ENCODE peak calls at places on chromosomes 7 and 10, in nine cellular contexts. Z is suprapubic skin, B is left ventricle myocardium inferior, V is left lung, Y is sigmoid colon, M is GM23338, S is fibroblast of lung, A is brain microvascular endothelial cell, J is psoas muscle. Q is an unnamed sample.

GRCh38 chr7:832292-832967 is at the start of gene SUN1:
- DNase-seq in V (peak; percentile 59), A (peak; percentile 86), J (no peak), B (no peak), Z (peak; percentile 51), M (peak; percentile 66), S (peak; percentile 85), Y (peak; percentile 71), Q (no peak)

GRCh38 chr7:159028456-159029401 is 115.9 kb downstream of the VIPR2 start:
- DNase-seq in J (no peak), S (no peak), V (peak; percentile 63), A (no peak), Z (peak; percentile 62), M (no peak), Y (peak; percentile 64), B (no peak), Q (no peak)

GRCh38 chr10:112811741-112812551 is 138.1 kb upstream of the TCF7L2 start:
- DNase-seq in S (peak; percentile 97), M (peak; percentile 91), V (no peak), Y (no peak), Z (no peak), A (peak; percentile 89), B (no peak), J (no peak), Q (peak; percentile 81)

GRCh38 chr10:80372675-80373074 is 16.1 kb downstream of the DYDC2 start:
- DNase-seq in A (no peak), B (no peak), Z (no peak), J (no peak), M (no peak), S (no peak), Y (no peak), V (no peak), Q (no peak)

GRCh38 chr7:91355680-91356435 is 91.6 kb downstream of the FZD1 start:
- DNase-seq in Y (no peak), V (no peak), J (no peak), B (no peak), Z (no peak), S (no peak), A (no peak), M (peak; percentile 65), Q (no peak)

GRCh38 chr10:3689871-3690510 is 95.0 kb downstream of the KLF6 start:
- DNase-seq in Y (no peak), B (no peak), Z (no peak), S (peak; percentile 13), A (no peak), V (no peak), M (no peak), J (no peak), Q (no peak)

GRCh38 chr7:18590259-18590658 is 94.7 kb downstream of the HDAC9 start:
- DNase-seq in M (no peak), V (no peak), B (no peak), A (no peak), J (no peak), Y (no peak), Z (no peak), S (no peak), Q (no peak)

GRCh38 chr7:1737956-1738355 is 67.9 kb downstream of the ELFN1 start:
- DNase-seq in M (no peak), J (no peak), V (no peak), S (no peak), B (no peak), Y (no peak), Z (no peak), A (no peak), Q (no peak)

GRCh38 chr7:87480386-87480785 is 4.9 kb upstream of the ABCB4 start:
- DNase-seq in Z (no peak), Y (no peak), S (peak; percentile 76), M (no peak), V (no peak), J (no peak), B (no peak), A (peak; percentile 72), Q (no peak)

GRCh38 chr7:28347964-28348363 is 64.4 kb upstream of the CREB5 start:
- DNase-seq in Z (no peak), Y (no peak), A (peak; percentile 23), V (no peak), J (no peak), M (no peak), S (no peak), B (no peak), Q (no peak)

GRCh38 chr10:11146402-11147171 is 128.9 kb downstream of the CELF2 start:
- DNase-seq in B (no peak), S (peak; percentile 59), Z (no peak), J (no peak), Y (no peak), A (peak; percentile 35), M (no peak), V (no peak), Q (no peak)

GRCh38 chr7:2843711-2844152 is 376 bp downstream of the GNA12 start:
- DNase-seq in V (peak; percentile 85), B (no peak), M (no peak), Y (peak; percentile 81), J (peak; percentile 51), S (peak; percentile 47), Z (no peak), A (no peak), Q (peak; percentile 77)

GRCh38 chr10:77773631-77774426 is 136.2 kb upstream of the KCNMA1 start:
- DNase-seq in A (no peak), B (no peak), V (no peak), Y (no peak), Z (no peak), S (no peak), J (no peak), M (no peak), Q (no peak)

GRCh38 chr7:140484479-140484878 is 5.2 kb upstream of the MKRN1 start:
- DNase-seq in A (no peak), B (no peak), Y (no peak), M (no peak), S (no peak), V (no peak), Z (no peak), J (no peak), Q (no peak)

GRCh38 chr10:71750986-71751385 is 22.3 kb downstream of the VSIR start:
- DNase-seq in M (no peak), V (no peak), S (no peak), A (no peak), Z (no peak), Y (no peak), B (no peak), J (no peak), Q (no peak)
- H3K36me3 ChIP-seq in M (no peaks in the 10 kb centered on the region), V (no peaks in the 10 kb centered on the region), S (no peaks in the 10 kb centered on the region), A (no peaks in the 10 kb centered on the region), Z (peaks cover 45% of the 10 kb centered on the region), Y (peaks cover 55% of the 10 kb centered on the region), B (peaks cover 57% of the 10 kb centered on the region), J (peaks cover 26% of the 10 kb centered on the region), Q (peaks cover 40% of the 10 kb centered on the region)

GRCh38 chr7:66950763-66951162 is 29.7 kb downstream of the TMEM248 start:
- DNase-seq in S (peak; percentile 63), Z (no peak), B (no peak), M (no peak), A (peak; percentile 64), J (no peak), V (no peak), Y (no peak), Q (no peak)
- H3K36me3 ChIP-seq in S (peaks cover 13% of the 10 kb centered on the region), Z (peaks cover 96% of the 10 kb centered on the region), B (peaks cover 94% of the 10 kb centered on the region), M (peaks cover 26% of the 10 kb centered on the region), A (peaks cover 48% of the 10 kb centered on the region), J (peaks cover 100% of the 10 kb centered on the region), V (no peaks in the 10 kb centered on the region), Y (peaks cover 99% of the 10 kb centered on the region), Q (peaks cover 98% of the 10 kb centered on the region)

GRCh38 chr7:128168667-128169210 is 72.3 kb upstream of the LEP start:
- DNase-seq in Y (no peak), V (no peak), J (peak; percentile 27), M (peak; percentile 96), S (peak; percentile 15), A (no peak), B (peak; percentile 33), Z (no peak), Q (no peak)
- H3K36me3 ChIP-seq in Y (no peaks in the 10 kb centered on the region), V (no peaks in the 10 kb centered on the region), J (no peaks in the 10 kb centered on the region), M (no peaks in the 10 kb centered on the region), S (no peaks in the 10 kb centered on the region), A (no peaks in the 10 kb centered on the region), B (no peaks in the 10 kb centered on the region), Z (no peaks in the 10 kb centered on the region), Q (no peaks in the 10 kb centered on the region)

DNA sequence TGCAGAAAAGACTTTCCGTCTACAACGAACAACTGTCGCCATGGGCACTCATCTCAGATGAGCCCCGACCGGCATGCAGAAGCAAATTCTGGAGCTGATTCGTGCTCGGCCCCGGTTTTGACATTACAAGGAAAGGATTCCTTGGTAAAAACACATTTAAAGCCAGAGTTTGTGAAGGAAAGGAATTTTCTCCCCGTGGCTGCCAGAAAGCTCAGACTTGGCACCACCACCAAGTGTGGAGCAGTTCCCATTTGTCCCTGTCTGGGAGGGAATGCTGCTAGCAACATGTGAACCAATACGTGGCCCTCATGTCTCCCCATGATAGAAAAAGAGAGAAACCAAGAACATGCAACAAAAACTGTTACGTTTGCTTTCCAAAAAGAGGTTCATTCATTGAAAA is 55.2 kb upstream of the DDC start:
- DNase-seq in B (no peak), V (no peak), Y (no peak), Z (no peak), S (peak; percentile 30), A (no peak), J (peak; percentile 47), M (no peak), Q (no peak)
- H3K36me3 ChIP-seq in B (peaks cover 23% of the 10 kb centered on the region), V (no peaks in the 10 kb centered on the region), Y (peaks cover 35% of the 10 kb centered on the region), Z (peaks cover 4% of the 10 kb centered on the region), S (no peaks in the 10 kb centered on the region), A (peaks cover 19% of the 10 kb centered on the region), J (peaks cover 51% of the 10 kb centered on the region), M (peaks cover 4% of the 10 kb centered on the region), Q (peaks cover 8% of the 10 kb centered on the region)

GRCh38 chr7:101315336-101315735 is 6.3 kb downstream of the IFT22 start:
- DNase-seq in B (no peak), J (no peak), V (no peak), A (peak; percentile 29), M (peak; percentile 86), S (peak; percentile 27), Y (no peak), Z (no peak), Q (no peak)
- H3K36me3 ChIP-seq in B (peaks cover 28% of the 10 kb centered on the region), J (peaks cover 43% of the 10 kb centered on the region), V (no peaks in the 10 kb centered on the region), A (peaks cover 3% of the 10 kb centered on the region), M (peaks cover 23% of the 10 kb centered on the region), S (no peaks in the 10 kb centered on the region), Y (peaks cover 47% of the 10 kb centered on the region), Z (peaks cover 21% of the 10 kb centered on the region), Q (peaks cover 5% of the 10 kb centered on the region)